ENCODE peak calls at places on chromosome 19, in six cellular contexts. One of them, this sample, is unnamed.

GRCh38 chr19:8216357-8216756 is 7.2 kb downstream of the CERS4 start:
- DNase-seq in H1: no peak
- DNase-seq in GM12878: no peak
- DNase-seq in HCT116: no peak
- DNase-seq in SK-N-SH: no peak
- DNase-seq in K562: no peak
- DNase-seq in this sample: no peak

GRCh38 chr19:53467138-53467502 is 413 bp upstream of the ZNF813 start:
- DNase-seq in H1: no peak
- DNase-seq in GM12878: no peak
- DNase-seq in HCT116: no peak
- DNase-seq in SK-N-SH: peak; percentile 68
- DNase-seq in K562: peak; percentile 19
- DNase-seq in this sample: peak; percentile 1

GRCh38 chr19:38288127-38288855 is 15.8 kb upstream of the C19orf33 start:
- DNase-seq in H1: no peak
- DNase-seq in GM12878: no peak
- DNase-seq in HCT116: no peak
- DNase-seq in SK-N-SH: peak; percentile 76
- DNase-seq in K562: no peak
- DNase-seq in this sample: no peak

GRCh38 chr19:35468637-35469036 is 20.6 kb downstream of the FFAR2 start:
- DNase-seq in H1: no peak
- DNase-seq in GM12878: peak; percentile 82
- DNase-seq in HCT116: peak; percentile 22
- DNase-seq in SK-N-SH: peak; percentile 45
- DNase-seq in K562: no peak
- DNase-seq in this sample: peak; percentile 31

GRCh38 chr19:8445488-8446001 is 770 bp downstream of the HNRNPM start:
- DNase-seq in H1: no peak
- DNase-seq in GM12878: no peak
- DNase-seq in HCT116: no peak
- DNase-seq in SK-N-SH: peak; percentile 76
- DNase-seq in K562: peak; percentile 74
- DNase-seq in this sample: peak; percentile 55

GRCh38 chr19:42095814-42096230 is 19.9 kb downstream of the ZNF574 start:
- DNase-seq in H1: peak; percentile 99
- DNase-seq in GM12878: no peak
- DNase-seq in HCT116: no peak
- DNase-seq in SK-N-SH: no peak
- DNase-seq in K562: peak; percentile 83
- DNase-seq in this sample: no peak

GRCh38 chr19:45876411-45877197 is 9.3 kb downstream of the IRF2BP1 start:
- DNase-seq in H1: peak; percentile 74
- DNase-seq in GM12878: no peak
- DNase-seq in HCT116: no peak
- DNase-seq in SK-N-SH: peak; percentile 35
- DNase-seq in K562: peak; percentile 78
- DNase-seq in this sample: no peak

GRCh38 chr19:56423276-56423984 is 19.3 kb downstream of the ZNF583 start:
- DNase-seq in H1: no peak
- DNase-seq in GM12878: no peak
- DNase-seq in HCT116: no peak
- DNase-seq in SK-N-SH: no peak
- DNase-seq in K562: no peak
- DNase-seq in this sample: no peak

GRCh38 chr19:3275068-3275582 is 50.7 kb downstream of the CELF5 start:
- DNase-seq in H1: no peak
- DNase-seq in GM12878: no peak
- DNase-seq in HCT116: peak; percentile 36
- DNase-seq in SK-N-SH: no peak
- DNase-seq in K562: peak; percentile 45
- DNase-seq in this sample: no peak

GRCh38 chr19:21922276-21922675 is 86.3 kb upstream of the ZNF43 start:
- DNase-seq in H1: no peak
- DNase-seq in GM12878: no peak
- DNase-seq in HCT116: no peak
- DNase-seq in SK-N-SH: no peak
- DNase-seq in K562: no peak
- DNase-seq in this sample: no peak

GRCh38 chr19:43354305-43354627 is 780 bp downstream of the CD177 start:
- DNase-seq in H1: peak; percentile 83
- DNase-seq in GM12878: no peak
- DNase-seq in HCT116: no peak
- DNase-seq in SK-N-SH: peak; percentile 12
- DNase-seq in K562: no peak
- DNase-seq in this sample: no peak

GRCh38 chr19:12802267-12803106 is 618 bp downstream of the THSD8 start:
- DNase-seq in H1: no peak
- DNase-seq in GM12878: no peak
- DNase-seq in HCT116: no peak
- DNase-seq in SK-N-SH: no peak
- DNase-seq in K562: no peak
- DNase-seq in this sample: no peak

GRCh38 chr19:10227215-10227971 is 3.7 kb downstream of the S1PR2 start:
- DNase-seq in H1: no peak
- DNase-seq in GM12878: no peak
- DNase-seq in HCT116: no peak
- DNase-seq in SK-N-SH: peak; percentile 74
- DNase-seq in K562: peak; percentile 34
- DNase-seq in this sample: no peak

GRCh38 chr19:14941189-14941588 is at the start of gene OR7C2:
- DNase-seq in H1: no peak
- DNase-seq in GM12878: no peak
- DNase-seq in HCT116: no peak
- DNase-seq in SK-N-SH: no peak
- DNase-seq in K562: no peak
- DNase-seq in this sample: no peak

GRCh38 chr19:45075215-45076028 is 856 bp downstream of the ZNF296 start:
- DNase-seq in H1: peak; percentile 80
- DNase-seq in GM12878: peak; percentile 80
- DNase-seq in HCT116: peak; percentile 54
- DNase-seq in SK-N-SH: no peak
- DNase-seq in K562: peak; percentile 86
- DNase-seq in this sample: peak; percentile 91

GRCh38 chr19:33500586-33500985 is 21.0 kb downstream of the PEPD start:
- DNase-seq in H1: no peak
- DNase-seq in GM12878: no peak
- DNase-seq in HCT116: no peak
- DNase-seq in SK-N-SH: no peak
- DNase-seq in K562: no peak
- DNase-seq in this sample: no peak
- TF ChIP-seq JUND in H1: no peak
- TF ChIP-seq JUND in GM12878: no peak
- TF ChIP-seq JUND in HCT116: no peak
- TF ChIP-seq JUND in SK-N-SH: no peak
- TF ChIP-seq JUND in K562: no peak
- TF ChIP-seq JUND in this sample: no peak

GRCh38 chr19:16141043-16141442 is 2.4 kb upstream of the HSH2D start:
- DNase-seq in H1: no peak
- DNase-seq in GM12878: peak; percentile 75
- DNase-seq in HCT116: no peak
- DNase-seq in SK-N-SH: no peak
- DNase-seq in K562: no peak
- DNase-seq in this sample: no peak

GRCh38 chr19:16146112-16146511 is 2.6 kb downstream of the HSH2D start:
- DNase-seq in H1: no peak
- DNase-seq in GM12878: no peak
- DNase-seq in HCT116: no peak
- DNase-seq in SK-N-SH: no peak
- DNase-seq in K562: no peak
- DNase-seq in this sample: no peak

GRCh38 chr19:16142032-16142580 is 1.4 kb upstream of the HSH2D start:
- DNase-seq in H1: no peak
- DNase-seq in GM12878: no peak
- DNase-seq in HCT116: no peak
- DNase-seq in SK-N-SH: no peak
- DNase-seq in K562: no peak
- DNase-seq in this sample: no peak

GRCh38 chr19:16144216-16144581 is 714 bp downstream of the HSH2D start:
- DNase-seq in H1: no peak
- DNase-seq in GM12878: no peak
- DNase-seq in HCT116: no peak
- DNase-seq in SK-N-SH: no peak
- DNase-seq in K562: no peak
- DNase-seq in this sample: no peak

DNA sequence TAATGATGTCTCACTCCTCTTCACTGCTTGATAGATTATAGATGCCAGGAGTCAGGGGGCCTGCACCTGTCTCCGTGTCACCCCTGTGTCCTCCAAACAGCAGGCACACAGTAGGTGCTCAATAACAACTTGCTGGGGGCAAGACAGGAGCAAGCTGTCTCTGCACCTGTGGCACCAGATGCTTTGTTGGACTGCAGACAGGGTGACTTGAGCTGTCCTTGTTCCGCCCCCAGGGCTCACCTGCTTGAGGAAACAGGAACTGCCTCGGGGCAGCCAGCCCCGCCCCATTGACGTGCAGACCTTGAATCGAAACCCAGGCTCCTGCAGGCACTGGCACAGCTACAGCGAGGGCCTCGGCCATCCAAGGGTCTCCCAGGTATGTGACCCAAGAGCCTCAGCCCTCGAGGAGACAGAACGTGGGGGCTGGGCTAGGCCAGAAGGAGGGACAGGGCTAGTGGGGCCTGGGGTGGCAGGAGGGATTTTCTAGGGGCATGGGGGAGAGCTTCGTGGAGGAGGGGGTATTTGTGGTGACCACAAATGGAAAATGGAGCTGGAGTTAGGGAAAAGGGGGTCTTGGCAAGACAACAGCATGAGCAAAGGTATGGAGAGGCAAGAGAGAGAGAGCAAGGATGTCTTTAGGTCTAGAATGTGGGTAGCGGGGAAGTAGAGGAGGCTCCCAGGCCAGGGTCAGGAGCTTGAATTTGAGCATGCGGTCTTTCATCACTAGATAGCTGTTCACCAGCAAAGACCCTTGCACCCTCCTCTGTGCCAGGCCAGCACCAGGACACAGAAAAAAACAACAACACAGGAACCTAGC is at the start of gene HSH2D:
- DNase-seq in H1: peak; percentile 59
- DNase-seq in GM12878: peak; percentile 90
- DNase-seq in HCT116: peak; percentile 77
- DNase-seq in SK-N-SH: no peak
- DNase-seq in K562: no peak
- DNase-seq in this sample: peak; percentile 74
- TF ChIP-seq JUND in H1: no peak
- TF ChIP-seq JUND in GM12878: no peak
- TF ChIP-seq JUND in HCT116: no peak
- TF ChIP-seq JUND in SK-N-SH: no peak
- TF ChIP-seq JUND in K562: no peak
- TF ChIP-seq JUND in this sample: no peak

GRCh38 chr19:48933382-48933932 is at the start of gene DHDH:
- DNase-seq in H1: peak; percentile 97
- DNase-seq in GM12878: peak; percentile 26
- DNase-seq in HCT116: peak; percentile 92
- DNase-seq in SK-N-SH: peak; percentile 87
- DNase-seq in K562: peak; percentile 95
- DNase-seq in this sample: peak; percentile 94
- TF ChIP-seq JUND in H1: no peak
- TF ChIP-seq JUND in GM12878: no peak
- TF ChIP-seq JUND in HCT116: no peak
- TF ChIP-seq JUND in SK-N-SH: no peak
- TF ChIP-seq JUND in K562: peak; percentile 22
- TF ChIP-seq JUND in this sample: no peak

DNA sequence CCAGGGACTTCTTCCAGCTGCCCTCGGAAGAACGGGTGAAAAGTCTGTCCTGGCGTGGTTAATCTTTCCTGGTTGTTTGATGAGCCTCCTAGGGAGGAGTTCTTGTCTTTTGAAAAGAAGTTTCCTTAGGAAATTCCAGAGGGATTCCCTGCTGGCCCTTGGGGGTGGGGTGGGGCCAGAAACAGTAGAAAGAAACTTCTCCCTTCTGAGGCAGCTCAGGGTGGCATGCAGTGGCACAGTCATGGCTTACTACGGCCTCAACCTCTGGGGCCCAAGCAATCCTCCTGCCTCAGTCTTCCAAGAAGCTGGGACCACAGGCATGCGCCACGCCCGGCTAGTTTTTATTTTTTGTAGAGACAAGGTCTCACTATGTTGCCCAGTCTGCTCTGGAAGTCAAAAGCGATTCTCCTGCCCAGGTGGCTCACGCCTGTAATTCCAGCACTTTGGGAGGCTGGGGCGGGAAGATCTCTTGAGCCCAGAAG is 1.5 kb downstream of the ZNF101 start:
- DNase-seq in H1: peak; percentile 65
- DNase-seq in GM12878: no peak
- DNase-seq in HCT116: no peak
- DNase-seq in SK-N-SH: no peak
- DNase-seq in K562: no peak
- DNase-seq in this sample: peak; percentile 11
- TF ChIP-seq JUND in H1: no peak
- TF ChIP-seq JUND in GM12878: no peak
- TF ChIP-seq JUND in HCT116: no peak
- TF ChIP-seq JUND in SK-N-SH: no peak
- TF ChIP-seq JUND in K562: no peak
- TF ChIP-seq JUND in this sample: no peak

DNA sequence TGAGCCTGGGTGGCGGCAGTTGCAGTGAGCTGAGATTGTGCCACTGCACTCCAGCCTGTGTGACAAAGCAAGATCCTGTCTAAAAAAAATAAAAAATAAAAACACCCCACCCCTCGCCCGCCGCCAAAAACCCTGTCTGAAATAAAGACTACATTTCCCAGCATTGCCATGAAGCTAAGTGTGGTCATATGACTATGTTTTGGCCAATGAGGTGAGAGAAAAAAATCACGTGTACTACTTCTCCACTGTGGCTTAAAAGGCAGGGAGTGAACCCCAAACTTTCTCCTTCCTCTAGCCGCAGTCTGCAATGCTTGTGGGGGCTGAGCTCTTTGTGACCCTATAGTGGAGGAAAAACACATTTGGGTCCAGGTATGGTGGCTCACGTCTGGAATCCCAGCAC is 54.9 kb downstream of the COLGALT1 start:
- DNase-seq in H1: no peak
- DNase-seq in GM12878: no peak
- DNase-seq in HCT116: peak; percentile 28
- DNase-seq in SK-N-SH: peak; percentile 55
- DNase-seq in K562: peak; percentile 73
- DNase-seq in this sample: peak; percentile 63
- TF ChIP-seq JUND in H1: no peak
- TF ChIP-seq JUND in GM12878: no peak
- TF ChIP-seq JUND in HCT116: no peak
- TF ChIP-seq JUND in SK-N-SH: no peak
- TF ChIP-seq JUND in K562: no peak
- TF ChIP-seq JUND in this sample: no peak

DNA sequence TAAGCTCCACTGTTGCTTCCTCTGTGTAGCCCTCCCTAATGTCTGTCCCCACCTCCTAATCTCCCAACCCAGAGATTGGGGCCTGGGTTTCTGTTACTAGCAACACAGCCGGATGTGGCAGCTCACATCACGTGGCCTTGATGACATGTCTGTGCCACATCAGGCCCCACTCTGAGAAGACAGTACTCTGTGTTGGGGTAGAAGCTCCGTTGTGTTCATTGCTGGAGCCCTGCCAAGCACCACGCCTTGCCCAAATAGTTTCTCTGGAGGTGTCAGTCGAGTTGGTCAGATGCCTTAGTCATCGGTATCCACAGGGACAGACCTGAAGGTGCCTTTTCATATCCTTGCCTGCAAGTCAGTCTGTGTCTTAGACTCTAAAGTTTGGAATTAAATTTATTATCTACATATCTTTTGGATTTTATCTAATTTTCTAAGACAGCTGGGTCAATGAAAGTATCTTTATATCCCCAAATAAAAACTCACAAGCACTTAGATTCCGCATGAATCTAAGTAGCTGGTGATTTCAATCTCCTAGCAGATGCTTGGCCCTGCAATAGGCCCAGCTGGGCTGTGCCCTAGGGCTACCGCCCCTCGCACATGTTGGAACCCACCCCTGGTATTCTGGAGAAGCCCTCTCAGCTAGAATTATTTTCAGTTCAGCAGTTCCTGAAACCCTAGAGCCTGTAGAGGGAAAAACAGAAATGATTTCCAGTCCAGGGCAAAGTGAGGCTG is 204.0 kb upstream of the TSHZ3 start:
- DNase-seq in H1: no peak
- DNase-seq in GM12878: no peak
- DNase-seq in HCT116: no peak
- DNase-seq in SK-N-SH: peak; percentile 42
- DNase-seq in K562: no peak
- DNase-seq in this sample: no peak
- TF ChIP-seq JUND in H1: no peak
- TF ChIP-seq JUND in GM12878: no peak
- TF ChIP-seq JUND in HCT116: no peak
- TF ChIP-seq JUND in SK-N-SH: no peak
- TF ChIP-seq JUND in K562: no peak
- TF ChIP-seq JUND in this sample: no peak